ENCODE peak calls at places on chromosome 19, in eight cellular contexts. One of them, this sample, is unnamed.
A peak's percentile ranks its signal among the peaks of the same experiment; 100 is the strongest.

GRCh38 chr19:51493776-51494175 is 7.8 kb downstream of the SIGLEC12 start:
- DNase-seq in cardiac muscle cell: no peak
- DNase-seq in IMR-90: no peak
- DNase-seq in stimulated activated CD4-positive, alpha-beta T cell treated with anti-CD3 and anti-CD28 coated beads, Interleukin-1b, Interleukin-23, amount 100 ng/mL, for 24 hours: no peak
- DNase-seq in activated CD4-positive, alpha-beta T cell treated with anti-CD3 and anti-CD28 coated beads, Interleukin-2, amount 10 ng/mL, durations not matched to agents 7 days and 5 days: no peak
- DNase-seq in DMS153: no peak
- DNase-seq in cardiac fibroblast: no peak
- DNase-seq in activated T-cell treated with anti-CD3 and anti-CD28 coated beads, Interleukin-2, amount 50 U/mL, for 4 hours: no peak
- DNase-seq in this sample: peak; percentile 38

GRCh38 chr19:48498922-48499321 is 12.7 kb downstream of the LMTK3 start:
- DNase-seq in stimulated activated CD4-positive, alpha-beta T cell treated with anti-CD3 and anti-CD28 coated beads, Interleukin-1b, Interleukin-23, amount 100 ng/mL, for 24 hours: no peak
- DNase-seq in DMS153: no peak
- DNase-seq in cardiac muscle cell: no peak
- DNase-seq in activated CD4-positive, alpha-beta T cell treated with anti-CD3 and anti-CD28 coated beads, Interleukin-2, amount 10 ng/mL, durations not matched to agents 7 days and 5 days: no peak
- DNase-seq in activated T-cell treated with anti-CD3 and anti-CD28 coated beads, Interleukin-2, amount 50 U/mL, for 4 hours: no peak
- DNase-seq in cardiac fibroblast: no peak
- DNase-seq in IMR-90: no peak
- DNase-seq in this sample: no peak

GRCh38 chr19:10503002-10503789 is at the start of gene KEAP1:
- DNase-seq in cardiac muscle cell: no peak
- DNase-seq in IMR-90: no peak
- DNase-seq in cardiac fibroblast: peak; percentile 26
- DNase-seq in DMS153: no peak
- DNase-seq in activated CD4-positive, alpha-beta T cell treated with anti-CD3 and anti-CD28 coated beads, Interleukin-2, amount 10 ng/mL, durations not matched to agents 7 days and 5 days: peak; percentile 43
- DNase-seq in activated T-cell treated with anti-CD3 and anti-CD28 coated beads, Interleukin-2, amount 50 U/mL, for 4 hours: no peak
- DNase-seq in stimulated activated CD4-positive, alpha-beta T cell treated with anti-CD3 and anti-CD28 coated beads, Interleukin-1b, Interleukin-23, amount 100 ng/mL, for 24 hours: peak; percentile 29
- DNase-seq in this sample: peak; percentile 19

GRCh38 chr19:3413796-3414327 is 47.5 kb downstream of the NFIC start:
- DNase-seq in activated T-cell treated with anti-CD3 and anti-CD28 coated beads, Interleukin-2, amount 50 U/mL, for 4 hours: no peak
- DNase-seq in DMS153: peak; percentile 91
- DNase-seq in stimulated activated CD4-positive, alpha-beta T cell treated with anti-CD3 and anti-CD28 coated beads, Interleukin-1b, Interleukin-23, amount 100 ng/mL, for 24 hours: no peak
- DNase-seq in cardiac fibroblast: no peak
- DNase-seq in IMR-90: no peak
- DNase-seq in activated CD4-positive, alpha-beta T cell treated with anti-CD3 and anti-CD28 coated beads, Interleukin-2, amount 10 ng/mL, durations not matched to agents 7 days and 5 days: no peak
- DNase-seq in cardiac muscle cell: no peak
- DNase-seq in this sample: no peak

GRCh38 chr19:49216076-49216475 is 58.5 kb downstream of the TRPM4 start:
- DNase-seq in stimulated activated CD4-positive, alpha-beta T cell treated with anti-CD3 and anti-CD28 coated beads, Interleukin-1b, Interleukin-23, amount 100 ng/mL, for 24 hours: no peak
- DNase-seq in activated T-cell treated with anti-CD3 and anti-CD28 coated beads, Interleukin-2, amount 50 U/mL, for 4 hours: no peak
- DNase-seq in cardiac fibroblast: peak; percentile 35
- DNase-seq in activated CD4-positive, alpha-beta T cell treated with anti-CD3 and anti-CD28 coated beads, Interleukin-2, amount 10 ng/mL, durations not matched to agents 7 days and 5 days: no peak
- DNase-seq in cardiac muscle cell: no peak
- DNase-seq in DMS153: no peak
- DNase-seq in IMR-90: peak; percentile 57
- DNase-seq in this sample: no peak

GRCh38 chr19:12721656-12722565 is 1.8 kb downstream of the TNPO2 start:
- DNase-seq in cardiac fibroblast: peak; percentile 90
- DNase-seq in activated T-cell treated with anti-CD3 and anti-CD28 coated beads, Interleukin-2, amount 50 U/mL, for 4 hours: peak; percentile 39
- DNase-seq in activated CD4-positive, alpha-beta T cell treated with anti-CD3 and anti-CD28 coated beads, Interleukin-2, amount 10 ng/mL, durations not matched to agents 7 days and 5 days: peak; percentile 55
- DNase-seq in IMR-90: peak; percentile 74
- DNase-seq in stimulated activated CD4-positive, alpha-beta T cell treated with anti-CD3 and anti-CD28 coated beads, Interleukin-1b, Interleukin-23, amount 100 ng/mL, for 24 hours: no peak
- DNase-seq in cardiac muscle cell: peak; percentile 94
- DNase-seq in DMS153: no peak
- DNase-seq in this sample: no peak

GRCh38 chr19:19057720-19058119 is 6.1 kb upstream of the SLC25A42 start:
- DNase-seq in cardiac muscle cell: no peak
- DNase-seq in DMS153: no peak
- DNase-seq in stimulated activated CD4-positive, alpha-beta T cell treated with anti-CD3 and anti-CD28 coated beads, Interleukin-1b, Interleukin-23, amount 100 ng/mL, for 24 hours: no peak
- DNase-seq in IMR-90: no peak
- DNase-seq in cardiac fibroblast: no peak
- DNase-seq in activated T-cell treated with anti-CD3 and anti-CD28 coated beads, Interleukin-2, amount 50 U/mL, for 4 hours: no peak
- DNase-seq in activated CD4-positive, alpha-beta T cell treated with anti-CD3 and anti-CD28 coated beads, Interleukin-2, amount 10 ng/mL, durations not matched to agents 7 days and 5 days: no peak
- DNase-seq in this sample: no peak

GRCh38 chr19:38555200-38555599 is 62.6 kb downstream of the MAP4K1 start:
- DNase-seq in stimulated activated CD4-positive, alpha-beta T cell treated with anti-CD3 and anti-CD28 coated beads, Interleukin-1b, Interleukin-23, amount 100 ng/mL, for 24 hours: no peak
- DNase-seq in IMR-90: no peak
- DNase-seq in cardiac muscle cell: no peak
- DNase-seq in DMS153: no peak
- DNase-seq in activated T-cell treated with anti-CD3 and anti-CD28 coated beads, Interleukin-2, amount 50 U/mL, for 4 hours: no peak
- DNase-seq in activated CD4-positive, alpha-beta T cell treated with anti-CD3 and anti-CD28 coated beads, Interleukin-2, amount 10 ng/mL, durations not matched to agents 7 days and 5 days: no peak
- DNase-seq in cardiac fibroblast: no peak
- DNase-seq in this sample: no peak

GRCh38 chr19:18021121-18021755 is 13.3 kb downstream of the ARRDC2 start:
- DNase-seq in activated T-cell treated with anti-CD3 and anti-CD28 coated beads, Interleukin-2, amount 50 U/mL, for 4 hours: peak; percentile 68
- DNase-seq in cardiac fibroblast: peak; percentile 91
- DNase-seq in IMR-90: peak; percentile 88
- DNase-seq in stimulated activated CD4-positive, alpha-beta T cell treated with anti-CD3 and anti-CD28 coated beads, Interleukin-1b, Interleukin-23, amount 100 ng/mL, for 24 hours: no peak
- DNase-seq in activated CD4-positive, alpha-beta T cell treated with anti-CD3 and anti-CD28 coated beads, Interleukin-2, amount 10 ng/mL, durations not matched to agents 7 days and 5 days: no peak
- DNase-seq in cardiac muscle cell: no peak
- DNase-seq in DMS153: no peak
- DNase-seq in this sample: peak; percentile 21

GRCh38 chr19:48968813-48969218 is 3.7 kb downstream of the FTL start:
- DNase-seq in activated T-cell treated with anti-CD3 and anti-CD28 coated beads, Interleukin-2, amount 50 U/mL, for 4 hours: no peak
- DNase-seq in DMS153: no peak
- DNase-seq in activated CD4-positive, alpha-beta T cell treated with anti-CD3 and anti-CD28 coated beads, Interleukin-2, amount 10 ng/mL, durations not matched to agents 7 days and 5 days: no peak
- DNase-seq in stimulated activated CD4-positive, alpha-beta T cell treated with anti-CD3 and anti-CD28 coated beads, Interleukin-1b, Interleukin-23, amount 100 ng/mL, for 24 hours: no peak
- DNase-seq in cardiac muscle cell: no peak
- DNase-seq in IMR-90: no peak
- DNase-seq in cardiac fibroblast: peak; percentile 25
- DNase-seq in this sample: no peak